ENCODE peak calls at places on chromosomes 11 and 22, in ten cellular contexts. J, N, G, I, C, K, Q, M, L and S are unnamed samples.
A peak's percentile ranks its signal among the peaks of the same experiment; 100 is the strongest.

GRCh38 chr22:39204216-39204615 is 40.6 kb downstream of the PDGFB start:
- DNase-seq in J (no peak), N (no peak), G (no peak), I (no peak), C (no peak), K (no peak), Q (no peak), M (no peak), L (peak; percentile 38), S (no peak)

GRCh38 chr11:135027461-135027860 is 615.4 kb upstream of the B3GAT1 start:
- DNase-seq in J (peak; percentile 17), N (peak; percentile 53), G (no peak), I (no peak), C (peak; percentile 43), K (no peak), Q (no peak), M (no peak), L (peak; percentile 90), S (no peak)

GRCh38 chr11:103587951-103588788 is 448.3 kb upstream of the DDI1 start:
- DNase-seq in J (no peak), N (no peak), G (no peak), I (no peak), C (no peak), K (no peak), Q (no peak), M (no peak), L (no peak), S (no peak)

GRCh38 chr22:36616682-36617081 is 86.9 kb downstream of the CACNG2 start:
- DNase-seq in J (no peak), N (no peak), G (no peak), I (no peak), C (no peak), K (no peak), Q (no peak), M (no peak), L (no peak), S (no peak)

GRCh38 chr11:111793863-111794262 is 27.7 kb upstream of the PPP2R1B start:
- DNase-seq in J (no peak), N (peak; percentile 93), G (no peak), I (no peak), C (no peak), K (no peak), Q (no peak), M (no peak), L (no peak), S (no peak)

GRCh38 chr11:69940246-69940610 is 121.0 kb upstream of the FGF3 start:
- DNase-seq in J (no peak), N (no peak), G (no peak), I (peak; percentile 12), C (no peak), K (no peak), Q (no peak), M (no peak), L (no peak), S (no peak)

GRCh38 chr22:23580586-23581251 is 629 bp upstream of the IGLL1 start:
- DNase-seq in J (no peak), N (no peak), G (no peak), I (no peak), C (no peak), K (no peak), Q (no peak), M (no peak), L (no peak), S (no peak)

GRCh38 chr11:117226388-117227385 is 5.2 kb downstream of the PCSK7 start:
- DNase-seq in J (peak; percentile 85), N (peak; percentile 90), G (no peak), I (no peak), C (peak; percentile 82), K (no peak), Q (peak; percentile 64), M (no peak), L (peak; percentile 77), S (no peak)

GRCh38 chr11:6640985-6641701 is 14.5 kb downstream of the DCHS1 start:
- DNase-seq in J (no peak), N (no peak), G (no peak), I (no peak), C (no peak), K (no peak), Q (no peak), M (no peak), L (no peak), S (no peak)

GRCh38 chr11:2796091-2796490 is 89.5 kb downstream of the CDKN1C start:
- DNase-seq in J (no peak), N (no peak), G (peak; percentile 11), I (peak; percentile 9), C (no peak), K (no peak), Q (no peak), M (no peak), L (peak; percentile 32), S (no peak)

GRCh38 chr22:28345304-28345703 is 334.3 kb downstream of the TTC28 start:
- DNase-seq in J (no peak), N (no peak), G (no peak), I (no peak), C (peak; percentile 28), K (no peak), Q (no peak), M (no peak), L (no peak), S (no peak)

GRCh38 chr11:13717331-13717730 is 48.9 kb downstream of the FAR1 start:
- DNase-seq in J (peak; percentile 84), N (no peak), G (no peak), I (no peak), C (peak; percentile 78), K (peak; percentile 6), Q (no peak), M (no peak), L (no peak), S (no peak)

GRCh38 chr11:109735139-109735538 is 313.1 kb downstream of the C11orf87 start:
- DNase-seq in J (peak; percentile 31), N (peak; percentile 42), G (no peak), I (no peak), C (no peak), K (no peak), Q (no peak), M (no peak), L (no peak), S (no peak)

GRCh38 chr11:118930152-118930712 is 4.5 kb upstream of the BCL9L start:
- DNase-seq in J (peak; percentile 82), N (peak; percentile 90), G (peak; percentile 75), I (peak; percentile 82), C (peak; percentile 74), K (no peak), Q (peak; percentile 83), M (peak; percentile 85), L (peak; percentile 99), S (no peak)

GRCh38 chr11:27018902-27019544 is 21.6 kb upstream of the BBOX1 start:
- DNase-seq in J (peak; percentile 28), N (peak; percentile 43), G (no peak), I (no peak), C (no peak), K (no peak), Q (no peak), M (no peak), L (no peak), S (no peak)

GRCh38 chr11:119892311-119892808 is 163.4 kb upstream of the NECTIN1 start:
- DNase-seq in J (no peak), N (peak; percentile 4), G (no peak), I (peak; percentile 66), C (no peak), K (no peak), Q (no peak), M (no peak), L (no peak), S (peak; percentile 63)

GRCh38 chr11:42253156-42253555 is 793.7 kb upstream of the LRRC4C start:
- DNase-seq in J (no peak), N (no peak), G (no peak), I (no peak), C (no peak), K (no peak), Q (no peak), M (no peak), L (no peak), S (no peak)

GRCh38 chr11:112795142-112795815 is 165.9 kb upstream of the NCAM1 start:
- DNase-seq in J (peak; percentile 28), N (peak; percentile 81), G (no peak), I (no peak), C (peak; percentile 20), K (no peak), Q (no peak), M (no peak), L (peak; percentile 86), S (no peak)

GRCh38 chr22:38104084-38104483 is 6.4 kb downstream of the BAIAP2L2 start:
- DNase-seq in J (peak; percentile 34), N (no peak), G (no peak), I (no peak), C (no peak), K (no peak), Q (no peak), M (no peak), L (peak; percentile 86), S (no peak)

GRCh38 chr11:12090061-12090572 is 20.3 kb upstream of the MICAL2 start:
- DNase-seq in J (no peak), N (no peak), G (no peak), I (no peak), C (peak; percentile 58), K (no peak), Q (no peak), M (no peak), L (no peak), S (no peak)

GRCh38 chr11:3986301-3986700 is 108.3 kb upstream of the RRM1 start:
- DNase-seq in J (no peak), N (no peak), G (no peak), I (no peak), C (no peak), K (no peak), Q (no peak), M (no peak), L (no peak), S (no peak)
- H3K27ac ChIP-seq in J (no peak overlapping the region), N (no peak overlapping the region), G (no peak overlapping the region), I (no peak overlapping the region), C (no peak overlapping the region), K (no peak overlapping the region), Q (no peak overlapping the region), M (no peak overlapping the region), L (no peak overlapping the region), S (no peak overlapping the region)

DNA sequence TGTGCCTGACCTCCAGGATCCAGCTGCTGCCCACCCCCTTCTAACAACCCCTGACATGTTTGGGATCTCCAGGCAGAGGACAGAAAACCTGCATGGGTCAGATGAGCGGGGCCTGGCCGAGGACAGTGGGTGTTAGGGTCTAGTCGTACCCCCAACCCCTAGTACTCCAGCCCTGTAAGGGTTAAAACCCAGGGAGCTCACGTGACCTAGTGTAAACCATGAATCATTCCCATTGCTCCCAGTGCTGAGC is 89.1 kb upstream of the CRYBB3 start:
- DNase-seq in J (no peak), N (no peak), G (no peak), I (no peak), C (no peak), K (no peak), Q (no peak), M (no peak), L (no peak), S (no peak)
- H3K27ac ChIP-seq in J (no peak overlapping the region), N (no peak overlapping the region), G (no peak overlapping the region), I (peak overlapping the region; percentile 86), C (no peak overlapping the region), K (no peak overlapping the region), Q (no peak overlapping the region), M (no peak overlapping the region), L (peak overlapping the region; percentile 85), S (no peak overlapping the region)

GRCh38 chr11:79472736-79473536 is 32.1 kb upstream of the TENM4 start:
- DNase-seq in J (no peak), N (no peak), G (no peak), I (no peak), C (no peak), K (no peak), Q (no peak), M (no peak), L (peak; percentile 86), S (no peak)
- H3K27ac ChIP-seq in J (no peak overlapping the region), N (no peak overlapping the region), G (no peak overlapping the region), I (no peak overlapping the region), C (no peak overlapping the region), K (no peak overlapping the region), Q (no peak overlapping the region), M (no peak overlapping the region), L (peak overlapping the region; percentile 83), S (no peak overlapping the region)

GRCh38 chr11:68215524-68216170 is 2.6 kb upstream of the KMT5B start:
- DNase-seq in J (no peak), N (no peak), G (no peak), I (no peak), C (no peak), K (no peak), Q (no peak), M (no peak), L (no peak), S (no peak)
- H3K27ac ChIP-seq in J (no peak overlapping the region), N (no peak overlapping the region), G (peak overlapping the region; percentile 7), I (peak overlapping the region; percentile 84), C (no peak overlapping the region), K (no peak overlapping the region), Q (no peak overlapping the region), M (no peak overlapping the region), L (no peak overlapping the region), S (no peak overlapping the region)